ENCODE peak calls at places on chromosome 20, in nine cellular contexts. J, Z, K, Y, X, F, S, T and O are unnamed samples.

GRCh38 chr20:45892828-45893500 is 1.8 kb downstream of the CTSA start:
- DNase-seq in Y (no peak), Z (no peak), F (no peak), S (peak; percentile 70), J (no peak), X (no peak), K (no peak), T (no peak), O (no peak)

GRCh38 chr20:41330941-41331340 is 9.7 kb upstream of the LPIN3 start:
- DNase-seq in F (no peak), J (no peak), X (no peak), T (no peak), Z (no peak), K (no peak), S (no peak), Y (no peak), O (no peak)

GRCh38 chr20:39888310-39888709 is 800.7 kb downstream of the MAFB start:
- DNase-seq in S (no peak), Y (no peak), Z (no peak), T (no peak), X (no peak), F (no peak), J (no peak), K (no peak), O (no peak)

GRCh38 chr20:47585087-47585747 is 83.5 kb downstream of the NCOA3 start:
- DNase-seq in S (no peak), F (no peak), Z (no peak), Y (no peak), J (no peak), T (no peak), X (peak; percentile 30), K (no peak), O (no peak)

GRCh38 chr20:36572701-36573102 is 695 bp upstream of the TGIF2 start:
- DNase-seq in X (peak; percentile 66), Z (peak; percentile 84), F (peak; percentile 17), S (peak; percentile 31), Y (no peak), J (peak; percentile 26), K (no peak), T (no peak), O (no peak)

GRCh38 chr20:63886054-63886419 is 8.9 kb upstream of the DNAJC5 start:
- DNase-seq in J (no peak), T (no peak), F (no peak), Z (no peak), Y (no peak), X (no peak), S (no peak), K (no peak), O (no peak)

GRCh38 chr20:10524643-10525042 is 89.5 kb downstream of the SLX4IP start:
- DNase-seq in F (no peak), K (no peak), Y (no peak), X (no peak), Z (no peak), S (no peak), J (no peak), T (peak; percentile 74), O (no peak)

GRCh38 chr20:40591104-40591503 is 97.9 kb downstream of the MAFB start:
- DNase-seq in T (no peak), K (no peak), Z (no peak), X (no peak), Y (no peak), J (no peak), S (no peak), F (no peak), O (no peak)

GRCh38 chr20:38145094-38146075 is 19.7 kb downstream of the TGM2 start:
- DNase-seq in T (no peak), Y (no peak), Z (peak; percentile 63), K (no peak), J (no peak), S (no peak), F (peak; percentile 85), X (no peak), O (no peak)

GRCh38 chr20:64049060-64049886 is at the start of gene SOX18:
- DNase-seq in J (no peak), X (peak; percentile 69), Y (no peak), K (no peak), Z (no peak), S (no peak), T (no peak), F (no peak), O (no peak)

GRCh38 chr20:59221049-59221748 is 57.6 kb downstream of the ZNF831 start:
- DNase-seq in X (no peak), Z (no peak), Y (no peak), F (no peak), T (no peak), S (no peak), J (no peak), K (no peak), O (no peak)

GRCh38 chr20:20317195-20318113 is 50.5 kb upstream of the INSM1 start:
- DNase-seq in K (no peak), Z (no peak), S (peak; percentile 18), F (no peak), Y (no peak), T (no peak), J (no peak), X (no peak), O (no peak)

GRCh38 chr20:63387393-63387792 is 26.2 kb upstream of the CHRNA4 start:
- DNase-seq in K (no peak), T (no peak), X (no peak), Z (no peak), Y (no peak), J (no peak), S (no peak), F (no peak), O (no peak)

GRCh38 chr20:16803965-16804792 is 56.0 kb downstream of the OTOR start:
- DNase-seq in F (peak; percentile 26), S (peak; percentile 38), T (no peak), Y (no peak), K (no peak), J (peak; percentile 24), Z (no peak), X (peak; percentile 46), O (peak; percentile 77)

GRCh38 chr20:60341062-60341461 is 382.8 kb downstream of the CDH26 start:
- DNase-seq in X (no peak), S (peak; percentile 11), K (no peak), Z (no peak), Y (no peak), T (no peak), F (no peak), J (no peak), O (no peak)

GRCh38 chr20:58722877-58723627 is 30.5 kb downstream of the NPEPL1 start:
- DNase-seq in Z (no peak), F (no peak), J (no peak), S (no peak), T (no peak), X (no peak), K (peak; percentile 17), Y (peak; percentile 64), O (peak; percentile 54)

GRCh38 chr20:53982624-53983023 is 87.8 kb downstream of the BCAS1 start:
- DNase-seq in T (no peak), J (no peak), K (no peak), S (no peak), Y (no peak), X (no peak), F (no peak), Z (no peak), O (no peak)

GRCh38 chr20:21719592-21720214 is 14.2 kb downstream of the PAX1 start:
- DNase-seq in Z (no peak), K (no peak), T (peak; percentile 25), X (peak; percentile 78), J (no peak), F (no peak), S (peak; percentile 47), Y (no peak), O (no peak)

GRCh38 chr20:32024683-32025295 is 14.6 kb downstream of the CCM2L start:
- DNase-seq in K (no peak), T (no peak), J (no peak), F (no peak), Y (no peak), Z (no peak), X (no peak), S (no peak), O (no peak)
- TF ChIP-seq CTCF in K (no peak), T (no peak), J (no peak), F (no peak), Y (no peak), Z (no peak), X (no peak), S (no peak), O (no peak)

GRCh38 chr20:33846291-33846916 is 35.3 kb downstream of the CHMP4B start:
- DNase-seq in T (no peak), Z (no peak), X (no peak), K (no peak), Y (no peak), S (no peak), J (no peak), F (peak; percentile 55), O (no peak)

GRCh38 chr20:33851842-33852466 is 40.8 kb downstream of the CHMP4B start:
- DNase-seq in J (no peak), K (no peak), Z (no peak), T (no peak), F (no peak), S (no peak), X (no peak), Y (no peak), O (no peak)

GRCh38 chr20:33843854-33844253 is 32.7 kb downstream of the CHMP4B start:
- DNase-seq in F (no peak), Z (no peak), K (no peak), Y (no peak), T (no peak), S (peak; percentile 42), J (peak; percentile 22), X (peak; percentile 68), O (no peak)

GRCh38 chr20:33850159-33850558 is 39.0 kb downstream of the CHMP4B start:
- DNase-seq in F (no peak), X (no peak), S (no peak), Y (no peak), J (no peak), K (no peak), T (no peak), Z (no peak), O (no peak)

DNA sequence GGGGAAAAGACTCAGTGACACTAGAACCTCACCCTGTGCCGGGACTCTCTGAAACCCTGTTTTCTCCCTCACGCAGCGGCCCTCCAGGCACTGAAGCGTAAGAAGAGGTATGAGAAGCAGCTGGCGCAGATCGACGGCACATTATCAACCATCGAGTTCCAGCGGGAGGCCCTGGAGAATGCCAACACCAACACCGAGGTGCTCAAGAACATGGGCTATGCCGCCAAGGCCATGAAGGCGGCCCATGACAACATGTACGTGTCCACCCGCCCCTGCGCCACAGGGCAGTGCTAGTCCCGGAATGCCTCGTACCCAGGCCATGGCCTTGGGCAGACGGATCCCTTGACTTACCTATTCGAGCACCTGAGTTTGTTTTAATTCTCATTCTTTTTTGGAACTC is 37.2 kb downstream of the CHMP4B start:
- DNase-seq in Z (no peak), S (no peak), K (no peak), X (no peak), Y (no peak), F (no peak), J (no peak), T (no peak), O (no peak)
- TF ChIP-seq CTCF in Z (no peak), S (no peak), K (no peak), X (no peak), Y (no peak), F (no peak), J (no peak), T (no peak), O (no peak)

GRCh38 chr20:25623736-25624499 is at the start of gene NANP:
- DNase-seq in X (peak; percentile 96), J (peak; percentile 88), Y (peak; percentile 99), S (peak; percentile 95), K (peak; percentile 95), T (peak; percentile 95), F (peak; percentile 97), Z (peak; percentile 95), O (peak; percentile 97)
- TF ChIP-seq CTCF in X (no peak), J (no peak), Y (peak; percentile 15), S (no peak), K (no peak), T (no peak), F (peak; percentile 25), Z (no peak), O (no peak)

GRCh38 chr20:50504231-50504823 is 5.9 kb upstream of the PTPN1 start:
- DNase-seq in S (no peak), Z (no peak), J (no peak), F (no peak), T (no peak), K (no peak), X (no peak), Y (no peak), O (no peak)
- TF ChIP-seq CTCF in S (no peak), Z (no peak), J (no peak), F (no peak), T (no peak), K (no peak), X (no peak), Y (peak; percentile 44), O (no peak)